ENCODE peak calls at places on chromosome 22, in four cellular contexts. One of them, this sample, is unnamed.
A peak's percentile ranks its signal among the peaks of the same experiment; 100 is the strongest.

GRCh38 chr22:36964110-36964509 is 50.7 kb downstream of the CSF2RB start:
- DNase-seq in neural progenitor cell: no peak
- DNase-seq in hepatocyte: no peak
- DNase-seq in mammary epithelial cell: no peak
- DNase-seq in this sample: no peak

GRCh38 chr22:38167988-38168407 is 13.6 kb downstream of the PLA2G6 start:
- DNase-seq in hepatocyte: no peak
- DNase-seq in mammary epithelial cell: peak; percentile 58
- DNase-seq in neural progenitor cell: no peak
- DNase-seq in this sample: no peak

GRCh38 chr22:31625661-31626426 is 36.2 kb downstream of the PISD start:
- DNase-seq in neural progenitor cell: peak; percentile 89
- DNase-seq in mammary epithelial cell: no peak
- DNase-seq in hepatocyte: peak; percentile 55
- DNase-seq in this sample: peak; percentile 50

GRCh38 chr22:37331811-37332536 is 49.7 kb downstream of the CYTH4 start:
- DNase-seq in hepatocyte: no peak
- DNase-seq in mammary epithelial cell: no peak
- DNase-seq in neural progenitor cell: no peak
- DNase-seq in this sample: no peak

GRCh38 chr22:37753746-37754145 is 54.0 kb upstream of the GCAT start:
- DNase-seq in neural progenitor cell: no peak
- DNase-seq in hepatocyte: no peak
- DNase-seq in mammary epithelial cell: no peak
- DNase-seq in this sample: peak; percentile 22

GRCh38 chr22:39010946-39011625 is 3.0 kb upstream of the APOBEC3C start:
- DNase-seq in hepatocyte: no peak
- DNase-seq in neural progenitor cell: no peak
- DNase-seq in mammary epithelial cell: no peak
- DNase-seq in this sample: no peak

GRCh38 chr22:21948824-21949568 is 3.7 kb downstream of the PPM1F start:
- DNase-seq in neural progenitor cell: no peak
- DNase-seq in mammary epithelial cell: no peak
- DNase-seq in hepatocyte: no peak
- DNase-seq in this sample: no peak

GRCh38 chr22:47586038-47586437 is 823.6 kb downstream of the TBC1D22A start:
- DNase-seq in mammary epithelial cell: no peak
- DNase-seq in neural progenitor cell: no peak
- DNase-seq in hepatocyte: no peak
- DNase-seq in this sample: no peak

GRCh38 chr22:38144025-38144405 is 33.5 kb upstream of the BAIAP2L2 start:
- DNase-seq in hepatocyte: no peak
- DNase-seq in mammary epithelial cell: no peak
- DNase-seq in neural progenitor cell: no peak
- DNase-seq in this sample: no peak

GRCh38 chr22:19063581-19064353 is 58.4 kb downstream of the DGCR2 start:
- DNase-seq in hepatocyte: no peak
- DNase-seq in neural progenitor cell: no peak
- DNase-seq in mammary epithelial cell: no peak
- DNase-seq in this sample: no peak

GRCh38 chr22:40709752-40710413 is 30.6 kb downstream of the MCHR1 start:
- DNase-seq in neural progenitor cell: no peak
- DNase-seq in mammary epithelial cell: no peak
- DNase-seq in hepatocyte: peak; percentile 36
- DNase-seq in this sample: peak; percentile 23

GRCh38 chr22:28143961-28144745 is 225.1 kb upstream of the PITPNB start:
- DNase-seq in neural progenitor cell: no peak
- DNase-seq in hepatocyte: no peak
- DNase-seq in mammary epithelial cell: no peak
- DNase-seq in this sample: no peak

GRCh38 chr22:28143206-28143605 is 224.2 kb upstream of the PITPNB start:
- DNase-seq in mammary epithelial cell: no peak
- DNase-seq in neural progenitor cell: no peak
- DNase-seq in hepatocyte: no peak
- DNase-seq in this sample: no peak

GRCh38 chr22:28139993-28140392 is 220.9 kb upstream of the PITPNB start:
- DNase-seq in mammary epithelial cell: peak; percentile 77
- DNase-seq in hepatocyte: no peak
- DNase-seq in neural progenitor cell: no peak
- DNase-seq in this sample: peak; percentile 93

GRCh38 chr22:28142361-28142801 is 223.3 kb upstream of the PITPNB start:
- DNase-seq in hepatocyte: peak; percentile 13
- DNase-seq in mammary epithelial cell: peak; percentile 20
- DNase-seq in neural progenitor cell: peak; percentile 10
- DNase-seq in this sample: peak; percentile 91

DNA sequence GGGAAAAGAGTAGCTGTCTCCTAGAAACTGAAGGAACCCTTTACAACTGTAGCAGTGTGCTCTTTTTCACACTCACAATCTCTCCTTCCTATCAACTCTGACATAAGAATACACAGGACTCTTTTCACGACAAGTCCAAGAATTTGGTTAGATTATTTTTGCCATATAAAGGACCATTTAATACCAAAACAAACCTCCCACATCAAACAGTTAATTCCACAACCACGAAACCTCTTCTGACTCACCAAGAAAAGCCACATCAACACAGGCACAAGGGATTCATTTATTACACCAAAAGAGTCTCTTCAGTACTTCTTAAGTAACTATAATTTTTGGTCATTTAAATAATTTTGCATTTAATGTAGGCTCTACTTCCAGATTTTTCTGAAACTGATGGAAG is 222.6 kb upstream of the PITPNB start:
- DNase-seq in mammary epithelial cell: peak; percentile 66
- DNase-seq in neural progenitor cell: no peak
- DNase-seq in hepatocyte: no peak
- DNase-seq in this sample: peak; percentile 83
- H4K20me1 ChIP-seq in mammary epithelial cell: no peaks in the 10 kb centered on the region
- H4K20me1 ChIP-seq in neural progenitor cell: peaks cover 3% of the 10 kb centered on the region
- H4K20me1 ChIP-seq in hepatocyte: no peaks in the 10 kb centered on the region
- H4K20me1 ChIP-seq in this sample: no peaks in the 10 kb centered on the region

GRCh38 chr22:23791737-23792645 is 5.2 kb downstream of the SMARCB1 start:
- DNase-seq in neural progenitor cell: no peak
- DNase-seq in hepatocyte: no peak
- DNase-seq in mammary epithelial cell: no peak
- DNase-seq in this sample: no peak
- H3K27ac ChIP-seq in neural progenitor cell: no peak overlapping the region
- H3K27ac ChIP-seq in hepatocyte: peak overlapping the region; percentile 78
- H3K27ac ChIP-seq in mammary epithelial cell: no peak overlapping the region
- H3K27ac ChIP-seq in this sample: peak overlapping the region; percentile 63

GRCh38 chr22:30240541-30241417 is 5.8 kb downstream of the LIF start:
- DNase-seq in hepatocyte: no peak
- DNase-seq in mammary epithelial cell: peak; percentile 25
- DNase-seq in neural progenitor cell: no peak
- DNase-seq in this sample: no peak
- H4K20me1 ChIP-seq in hepatocyte: no peaks in the 10 kb centered on the region
- H4K20me1 ChIP-seq in mammary epithelial cell: no peaks in the 10 kb centered on the region
- H4K20me1 ChIP-seq in neural progenitor cell: no peaks in the 10 kb centered on the region
- H4K20me1 ChIP-seq in this sample: no peaks in the 10 kb centered on the region

DNA sequence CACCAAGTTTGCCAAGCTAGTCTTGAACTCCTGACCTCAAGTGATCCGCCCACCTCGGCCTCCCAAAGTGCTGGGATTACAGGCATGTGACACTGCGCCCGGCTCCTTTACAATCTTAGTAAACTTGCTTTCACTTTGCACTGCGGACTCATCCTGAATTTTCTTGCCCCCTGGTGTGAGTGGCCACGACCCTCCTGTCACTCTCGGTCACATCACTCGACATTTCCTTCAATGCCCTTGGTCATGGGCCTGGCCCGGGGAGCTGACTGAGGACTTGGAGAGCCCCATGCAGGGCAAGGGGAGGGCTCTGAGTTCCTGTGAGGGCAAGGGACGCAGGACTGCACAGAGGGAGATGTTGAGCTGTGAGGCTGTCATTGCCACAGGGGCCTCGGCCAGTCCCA is 21.4 kb downstream of the A4GALT start:
- DNase-seq in mammary epithelial cell: no peak
- DNase-seq in neural progenitor cell: no peak
- DNase-seq in hepatocyte: no peak
- DNase-seq in this sample: peak; percentile 51
- H3K27ac ChIP-seq in mammary epithelial cell: no peak overlapping the region
- H3K27ac ChIP-seq in neural progenitor cell: no peak overlapping the region
- H3K27ac ChIP-seq in hepatocyte: no peak overlapping the region
- H3K27ac ChIP-seq in this sample: no peak overlapping the region

GRCh38 chr22:20918663-20919220 is 1.5 kb downstream of the CRKL start:
- DNase-seq in mammary epithelial cell: peak; percentile 32
- DNase-seq in hepatocyte: peak; percentile 19
- DNase-seq in neural progenitor cell: peak; percentile 14
- DNase-seq in this sample: peak; percentile 42

GRCh38 chr22:20920881-20921203 is 3.6 kb downstream of the CRKL start:
- DNase-seq in neural progenitor cell: no peak
- DNase-seq in hepatocyte: no peak
- DNase-seq in mammary epithelial cell: no peak
- DNase-seq in this sample: no peak

GRCh38 chr22:20919718-20920117 is 2.5 kb downstream of the CRKL start:
- DNase-seq in hepatocyte: no peak
- DNase-seq in neural progenitor cell: no peak
- DNase-seq in mammary epithelial cell: no peak
- DNase-seq in this sample: peak; percentile 37

GRCh38 chr22:20926243-20926642 is 9.0 kb downstream of the CRKL start:
- DNase-seq in neural progenitor cell: no peak
- DNase-seq in hepatocyte: no peak
- DNase-seq in mammary epithelial cell: no peak
- DNase-seq in this sample: no peak

GRCh38 chr22:20922141-20922751 is 5.0 kb downstream of the CRKL start:
- DNase-seq in neural progenitor cell: no peak
- DNase-seq in hepatocyte: no peak
- DNase-seq in mammary epithelial cell: no peak
- DNase-seq in this sample: peak; percentile 38
- H4K20me1 ChIP-seq in neural progenitor cell: peaks cover 95% of the 10 kb centered on the region
- H4K20me1 ChIP-seq in hepatocyte: peaks cover 92% of the 10 kb centered on the region
- H4K20me1 ChIP-seq in mammary epithelial cell: peaks cover 26% of the 10 kb centered on the region
- H4K20me1 ChIP-seq in this sample: peaks cover 27% of the 10 kb centered on the region

This sample was measured in GM23248.